ENCODE peak calls at places on chromosomes 13 and 19, in ten cellular contexts. Z is fibroblast of mammary gland, X is uterus, B is Peyer's patch, K is tibial nerve, U is choroid plexus epithelial cell, T is mucosa of descending colon, S is heart left ventricle, O is psoas muscle, P is breast epithelium. A is an unnamed sample.

GRCh38 chr19:5142725-5143097 is 173.8 kb downstream of the KDM4B start:
- DNase-seq in K (no peak), X (no peak), O (peak; percentile 39), Z (no peak), U (no peak), S (no peak), P (no peak), B (no peak), T (no peak), A (no peak)

GRCh38 chr13:26198116-26198515 is 24.0 kb downstream of the RNF6 start:
- DNase-seq in U (no peak), Z (no peak), K (no peak), S (no peak), B (no peak), X (no peak), O (no peak), T (no peak), P (no peak), A (no peak)

GRCh38 chr19:8168537-8168936 is 19.1 kb upstream of the FBN3 start:
- DNase-seq in Z (no peak), X (no peak), O (no peak), B (no peak), U (no peak), S (no peak), P (no peak), K (no peak), T (no peak), A (no peak)

GRCh38 chr19:41321600-41322270 is 11.8 kb downstream of the CCDC97 start:
- DNase-seq in O (peak; percentile 73), X (peak; percentile 62), P (no peak), U (peak; percentile 77), T (no peak), B (no peak), K (no peak), S (no peak), Z (peak; percentile 74), A (peak; percentile 66)

GRCh38 chr19:36115453-36116343 is at the start of gene TBCB:
- DNase-seq in X (peak; percentile 84), B (peak; percentile 92), K (peak; percentile 74), Z (peak; percentile 31), P (no peak), O (no peak), S (peak; percentile 83), T (peak; percentile 90), U (peak; percentile 43), A (no peak)

GRCh38 chr19:48290341-48290922 is 20.6 kb downstream of the ZNF114 start:
- DNase-seq in S (no peak), O (no peak), B (no peak), K (no peak), U (peak; percentile 81), Z (peak; percentile 47), P (no peak), X (peak; percentile 28), T (no peak), A (no peak)

GRCh38 chr19:38708413-38709024 is 35.8 kb downstream of the CAPN12 start:
- DNase-seq in K (no peak), T (no peak), Z (no peak), U (no peak), X (no peak), B (no peak), S (no peak), O (no peak), P (no peak), A (no peak)

GRCh38 chr13:67916650-67917049 is 686.5 kb upstream of the PCDH9 start:
- DNase-seq in X (no peak), Z (no peak), P (no peak), T (no peak), S (no peak), O (no peak), K (no peak), B (no peak), U (no peak), A (no peak)

DNA sequence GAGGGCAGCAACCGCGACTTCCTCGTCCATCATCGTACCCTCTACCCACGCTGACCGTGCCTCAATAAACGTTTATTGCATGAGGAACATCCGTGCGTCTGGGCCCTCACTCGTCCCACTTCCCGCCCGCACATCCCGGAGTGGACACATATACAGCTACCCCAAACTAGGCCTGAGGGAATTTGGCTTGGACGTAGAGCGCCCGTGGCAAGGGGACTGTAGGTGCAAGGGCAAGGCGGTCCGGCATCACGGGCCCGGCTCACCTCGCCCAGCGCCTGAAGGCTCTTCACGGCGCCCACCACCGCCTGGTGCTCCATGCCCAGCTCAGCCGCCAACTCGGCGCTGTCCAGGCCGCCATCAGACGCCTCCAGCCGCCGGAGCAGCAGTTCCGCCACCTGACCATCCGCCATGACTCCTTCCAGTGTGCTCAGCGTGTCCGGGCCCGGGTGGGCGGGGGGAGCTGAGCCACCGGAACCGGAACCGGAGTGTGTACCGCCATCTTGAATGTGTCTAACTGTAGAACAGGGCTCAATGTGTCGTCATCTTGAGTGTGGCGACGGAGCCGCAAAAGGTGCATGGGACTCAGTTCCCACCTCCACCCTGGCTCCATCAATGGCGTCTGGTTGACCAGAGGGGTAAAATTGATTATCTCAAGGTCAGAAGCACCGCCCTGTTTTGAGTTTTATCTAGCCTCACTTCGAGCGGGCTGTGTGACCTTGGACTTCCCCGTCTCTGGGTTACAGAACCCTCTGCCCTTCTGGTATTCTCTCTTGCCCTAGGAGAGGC is at the start of gene FARSA:
- DNase-seq in Z (peak; percentile 88), U (peak; percentile 94), T (peak; percentile 96), S (peak; percentile 94), O (peak; percentile 95), X (peak; percentile 91), B (peak; percentile 94), P (peak; percentile 94), K (peak; percentile 89), A (peak; percentile 68)
- H3K4me3 ChIP-seq in Z (peak within 1 kb of the TSS; percentile 98), U (peak within 1 kb of the TSS; percentile 100), T (peak within 1 kb of the TSS; percentile 82), S (peak within 1 kb of the TSS; percentile 90), O (peak within 1 kb of the TSS; percentile 94), X (peak within 1 kb of the TSS; percentile 95), B (peak within 1 kb of the TSS; percentile 94), P (peak within 1 kb of the TSS; percentile 97), K (peak within 1 kb of the TSS; percentile 85), A (peak within 1 kb of the TSS; percentile 77)

GRCh38 chr13:46324976-46325375 is 62.1 kb downstream of the RUBCNL start:
- DNase-seq in S (no peak), O (no peak), Z (peak; percentile 19), K (no peak), X (no peak), U (peak; percentile 35), P (no peak), T (no peak), B (no peak), A (no peak)

GRCh38 chr13:46317120-46317519 is 69.9 kb downstream of the RUBCNL start:
- DNase-seq in X (no peak), Z (peak; percentile 42), S (no peak), T (no peak), K (no peak), P (no peak), B (no peak), O (no peak), U (peak; percentile 51), A (no peak)

GRCh38 chr13:46327256-46327655 is 59.8 kb downstream of the RUBCNL start:
- DNase-seq in X (no peak), T (no peak), K (no peak), P (no peak), U (no peak), Z (no peak), O (no peak), S (no peak), B (no peak), A (no peak)

GRCh38 chr13:46321494-46322225 is 65.4 kb downstream of the RUBCNL start:
- DNase-seq in P (peak; percentile 36), X (no peak), S (peak; percentile 23), T (peak; percentile 72), Z (peak; percentile 75), B (peak; percentile 49), U (peak; percentile 80), K (peak; percentile 61), O (peak; percentile 62), A (peak; percentile 47)
- TF ChIP-seq CTCF in P (peak; percentile 70), X (peak; percentile 48), S (peak; percentile 47), T (peak; percentile 28), Z (peak; percentile 85), B (peak; percentile 59), U (peak; percentile 93), K (peak; percentile 60), O (peak; percentile 38), A (peak; percentile 87)

GRCh38 chr19:1567848-1568227 is 287 bp downstream of the MEX3D start:
- DNase-seq in B (no peak), P (no peak), S (no peak), X (no peak), Z (no peak), K (no peak), T (no peak), O (no peak), U (no peak), A (no peak)
- H3K4me3 ChIP-seq in B (peak overlapping the region; percentile 52), P (peak overlapping the region; percentile 71), S (no peak overlapping the region), X (no peak overlapping the region), Z (no peak overlapping the region), K (no peak overlapping the region), T (peak overlapping the region; percentile 44), O (no peak overlapping the region), U (peak overlapping the region; percentile 75), A (peak overlapping the region; percentile 57)

GRCh38 chr19:2715470-2716274 is 5.5 kb downstream of the DIRAS1 start:
- DNase-seq in O (no peak), S (no peak), X (no peak), B (no peak), T (no peak), Z (no peak), K (no peak), P (no peak), U (no peak), A (no peak)

GRCh38 chr19:2714531-2715269 is 6.5 kb downstream of the DIRAS1 start:
- DNase-seq in U (no peak), B (no peak), P (no peak), T (no peak), O (no peak), X (no peak), K (no peak), S (no peak), Z (no peak), A (no peak)

GRCh38 chr19:2716275-2716650 is 4.9 kb downstream of the DIRAS1 start:
- DNase-seq in P (no peak), Z (no peak), X (no peak), B (no peak), K (no peak), S (no peak), T (no peak), U (no peak), O (no peak), A (no peak)

GRCh38 chr19:2711937-2712205 is 9.3 kb downstream of the DIRAS1 start:
- DNase-seq in K (no peak), T (no peak), O (no peak), Z (no peak), U (no peak), X (no peak), P (no peak), B (no peak), S (no peak), A (no peak)

DNA sequence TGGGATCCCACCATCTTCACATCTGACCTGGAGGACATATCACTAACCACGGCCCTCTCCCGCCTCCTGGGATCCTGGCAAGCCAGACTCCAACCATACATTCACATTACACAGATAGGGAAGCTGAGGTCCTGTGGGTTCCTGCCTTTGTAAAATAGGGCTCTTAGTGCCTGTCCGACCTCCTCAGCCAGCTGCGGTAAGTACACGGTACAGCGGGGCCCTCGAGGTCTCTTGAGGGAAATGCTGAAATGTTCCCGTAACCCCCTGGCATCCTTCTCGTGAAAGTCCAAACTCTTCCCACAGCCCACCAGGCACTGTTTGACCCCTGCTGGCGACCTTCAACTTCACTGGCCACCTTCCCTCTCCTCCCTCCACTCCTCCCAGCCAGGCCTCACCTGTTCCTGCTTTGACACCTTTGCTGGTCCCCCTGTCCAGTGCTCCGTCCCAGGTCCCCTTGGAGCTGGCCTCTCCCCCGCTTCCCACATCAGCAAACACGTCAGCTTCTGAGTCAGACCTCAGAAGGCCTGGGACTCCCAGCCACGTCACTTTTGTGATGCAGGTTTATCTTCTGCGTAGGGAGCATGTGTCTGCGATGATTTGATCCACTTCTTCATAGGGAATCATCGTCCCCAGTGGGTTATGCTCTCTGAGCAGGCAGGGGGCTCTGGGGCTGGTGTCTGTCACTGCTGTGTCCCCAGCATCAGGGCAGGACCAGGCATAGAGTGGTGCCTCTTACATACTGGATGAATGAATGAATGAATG is 8.9 kb upstream of the GNG7 start:
- DNase-seq in Z (peak; percentile 86), P (no peak), S (no peak), K (no peak), B (peak; percentile 67), X (no peak), T (no peak), U (peak; percentile 66), O (no peak), A (no peak)
- TF ChIP-seq CTCF in Z (no peak), P (no peak), S (no peak), K (no peak), B (no peak), X (no peak), T (no peak), U (no peak), O (no peak), A (no peak)

A was measured in astrocyte of the cerebellum.